ENCODE peak calls at places on chromosomes 2 and 18, in four cellular contexts. One of them, this sample, is unnamed.

GRCh38 chr18:66874812-66875474 is 271.1 kb upstream of the CDH19 start:
- DNase-seq in MV-4-11: no peak
- DNase-seq in choroid plexus epithelial cell: no peak
- DNase-seq in activated T-helper 2 cell treated with anti-CD3 and anti-CD28 coated beads, Interferon-gamma antibody, Interleukin-2, Interleukin-4, amounts not matched to agents 10 μg/mL and 5 μg/mL and 100 μg/mL, durations not matched to agents 14 hours and 24 hours and 36 hours: no peak
- DNase-seq in this sample: no peak

GRCh38 chr2:212157011-212157410 is 381.6 kb downstream of the ERBB4 start:
- DNase-seq in MV-4-11: no peak
- DNase-seq in choroid plexus epithelial cell: peak
- DNase-seq in activated T-helper 2 cell treated with anti-CD3 and anti-CD28 coated beads, Interferon-gamma antibody, Interleukin-2, Interleukin-4, amounts not matched to agents 10 μg/mL and 5 μg/mL and 100 μg/mL, durations not matched to agents 14 hours and 24 hours and 36 hours: no peak
- DNase-seq in this sample: no peak

GRCh38 chr2:238421695-238422035 is 5.1 kb upstream of the ASB1 start:
- DNase-seq in choroid plexus epithelial cell: no peak
- DNase-seq in MV-4-11: no peak
- DNase-seq in activated T-helper 2 cell treated with anti-CD3 and anti-CD28 coated beads, Interferon-gamma antibody, Interleukin-2, Interleukin-4, amounts not matched to agents 10 μg/mL and 5 μg/mL and 100 μg/mL, durations not matched to agents 14 hours and 24 hours and 36 hours: no peak
- DNase-seq in this sample: no peak

GRCh38 chr2:8413589-8414135 is 268.2 kb upstream of the ID2 start:
- DNase-seq in choroid plexus epithelial cell: peak
- DNase-seq in MV-4-11: peak
- DNase-seq in activated T-helper 2 cell treated with anti-CD3 and anti-CD28 coated beads, Interferon-gamma antibody, Interleukin-2, Interleukin-4, amounts not matched to agents 10 μg/mL and 5 μg/mL and 100 μg/mL, durations not matched to agents 14 hours and 24 hours and 36 hours: no peak
- DNase-seq in this sample: no peak

GRCh38 chr2:96788393-96789244 is 27.4 kb upstream of the CNNM3 start:
- DNase-seq in choroid plexus epithelial cell: peak
- DNase-seq in activated T-helper 2 cell treated with anti-CD3 and anti-CD28 coated beads, Interferon-gamma antibody, Interleukin-2, Interleukin-4, amounts not matched to agents 10 μg/mL and 5 μg/mL and 100 μg/mL, durations not matched to agents 14 hours and 24 hours and 36 hours: no peak
- DNase-seq in MV-4-11: peak
- DNase-seq in this sample: peak

GRCh38 chr2:119255760-119256573 is 32.3 kb downstream of the STEAP3 start:
- DNase-seq in choroid plexus epithelial cell: peak
- DNase-seq in activated T-helper 2 cell treated with anti-CD3 and anti-CD28 coated beads, Interferon-gamma antibody, Interleukin-2, Interleukin-4, amounts not matched to agents 10 μg/mL and 5 μg/mL and 100 μg/mL, durations not matched to agents 14 hours and 24 hours and 36 hours: no peak
- DNase-seq in MV-4-11: no peak
- DNase-seq in this sample: no peak

GRCh38 chr18:73688161-73688560 is 459.5 kb downstream of the FBXO15 start:
- DNase-seq in choroid plexus epithelial cell: no peak
- DNase-seq in MV-4-11: no peak
- DNase-seq in activated T-helper 2 cell treated with anti-CD3 and anti-CD28 coated beads, Interferon-gamma antibody, Interleukin-2, Interleukin-4, amounts not matched to agents 10 μg/mL and 5 μg/mL and 100 μg/mL, durations not matched to agents 14 hours and 24 hours and 36 hours: no peak
- DNase-seq in this sample: no peak

GRCh38 chr18:62089174-62089573 is 97.7 kb downstream of the PIGN start:
- DNase-seq in choroid plexus epithelial cell: no peak
- DNase-seq in MV-4-11: no peak
- DNase-seq in activated T-helper 2 cell treated with anti-CD3 and anti-CD28 coated beads, Interferon-gamma antibody, Interleukin-2, Interleukin-4, amounts not matched to agents 10 μg/mL and 5 μg/mL and 100 μg/mL, durations not matched to agents 14 hours and 24 hours and 36 hours: no peak
- DNase-seq in this sample: no peak

GRCh38 chr2:177029501-177029900 is 183.1 kb upstream of the HNRNPA3 start:
- DNase-seq in choroid plexus epithelial cell: no peak
- DNase-seq in activated T-helper 2 cell treated with anti-CD3 and anti-CD28 coated beads, Interferon-gamma antibody, Interleukin-2, Interleukin-4, amounts not matched to agents 10 μg/mL and 5 μg/mL and 100 μg/mL, durations not matched to agents 14 hours and 24 hours and 36 hours: no peak
- DNase-seq in MV-4-11: no peak
- DNase-seq in this sample: no peak

GRCh38 chr2:8267103-8267502 is 414.8 kb upstream of the ID2 start:
- DNase-seq in choroid plexus epithelial cell: no peak
- DNase-seq in MV-4-11: no peak
- DNase-seq in activated T-helper 2 cell treated with anti-CD3 and anti-CD28 coated beads, Interferon-gamma antibody, Interleukin-2, Interleukin-4, amounts not matched to agents 10 μg/mL and 5 μg/mL and 100 μg/mL, durations not matched to agents 14 hours and 24 hours and 36 hours: no peak
- DNase-seq in this sample: no peak

GRCh38 chr18:11750581-11751304 is 61.7 kb downstream of the GNAL start:
- DNase-seq in choroid plexus epithelial cell: no peak
- DNase-seq in MV-4-11: no peak
- DNase-seq in activated T-helper 2 cell treated with anti-CD3 and anti-CD28 coated beads, Interferon-gamma antibody, Interleukin-2, Interleukin-4, amounts not matched to agents 10 μg/mL and 5 μg/mL and 100 μg/mL, durations not matched to agents 14 hours and 24 hours and 36 hours: no peak
- DNase-seq in this sample: no peak